ENCODE peak calls at places on chromosomes 6 and 20, in eight cellular contexts. E is CD4-positive, CD25-positive, alpha-beta regulatory T cell; G is T-cell; L is A549; K is K562; C is activated naive CD8-positive, alpha-beta T cell treated with anti-CD3 and anti-CD28 coated beads, Interleukin-2, amount 10 ng/mL, durations not matched to agents 7 days and 5 days; W is stimulated activated naive B cell treated with anti-CD40 and anti-IgM and Interleukin-4, amounts not matched to agents 10 μg/mL and 1 μg/mL and 100 μg/mL, for 72 hours; U is left lung. J is an unnamed sample.
A peak's percentile ranks its signal among the peaks of the same experiment; 100 is the strongest.

GRCh38 chr6:157460182-157460999 is 79.4 kb downstream of the ZDHHC14 start:
- ATAC-seq in E (no peak), G (no peak), L (no peak), K (no peak), C (no peak), W (peak; percentile 18), U (no peak), J (no peak)

GRCh38 chr6:1724124-1724523 is 114.4 kb downstream of the FOXC1 start:
- ATAC-seq in E (no peak), G (no peak), L (no peak), K (no peak), C (no peak), W (no peak), U (peak; percentile 28), J (peak; percentile 58)

GRCh38 chr6:68158256-68158655 is 476.8 kb upstream of the ADGRB3 start:
- ATAC-seq in E (no peak), G (no peak), L (no peak), K (no peak), C (no peak), W (no peak), U (no peak), J (no peak)

GRCh38 chr20:48846516-48847492 is 19.0 kb upstream of the PREX1 start:
- ATAC-seq in E (peak; percentile 56), G (no peak), L (peak; percentile 76), K (peak; percentile 76), C (peak; percentile 54), W (peak; percentile 98), U (peak; percentile 27), J (peak; percentile 55)

GRCh38 chr6:56815436-56815835 is 139.5 kb upstream of the BEND6 start:
- ATAC-seq in E (no peak), G (no peak), L (no peak), K (no peak), C (no peak), W (no peak), U (no peak), J (no peak)

GRCh38 chr6:26286168-26286854 is 78.7 kb upstream of the BTN3A2 start:
- ATAC-seq in E (no peak), G (no peak), L (peak; percentile 49), K (peak; percentile 43), C (no peak), W (peak; percentile 16), U (peak; percentile 64), J (peak; percentile 63)

GRCh38 chr6:32867559-32868256 is 13.7 kb downstream of the PSMB9 start:
- ATAC-seq in E (peak; percentile 15), G (no peak), L (peak; percentile 31), K (peak; percentile 54), C (peak; percentile 25), W (peak; percentile 16), U (no peak), J (no peak)

GRCh38 chr6:151869787-151870186 is 62.3 kb downstream of the ESR1 start:
- ATAC-seq in E (no peak), G (no peak), L (no peak), K (no peak), C (no peak), W (no peak), U (no peak), J (no peak)

GRCh38 chr20:32252189-32252588 is 25.3 kb upstream of the KIF3B start:
- ATAC-seq in E (no peak), G (peak; percentile 53), L (no peak), K (no peak), C (peak; percentile 43), W (peak; percentile 85), U (no peak), J (no peak)

GRCh38 chr6:142444388-142444787 is 142.6 kb downstream of the ADGRG6 start:
- ATAC-seq in E (no peak), G (no peak), L (no peak), K (no peak), C (no peak), W (no peak), U (no peak), J (no peak)

GRCh38 chr20:327041-327945 is 1.9 kb downstream of the SOX12 start:
- ATAC-seq in E (no peak), G (peak; percentile 6), L (peak; percentile 49), K (peak; percentile 63), C (peak; percentile 19), W (no peak), U (peak; percentile 64), J (peak; percentile 24)

GRCh38 chr20:54093423-54094267 is 23.3 kb upstream of the BCAS1 start:
- ATAC-seq in E (no peak), G (no peak), L (no peak), K (no peak), C (no peak), W (no peak), U (no peak), J (no peak)

GRCh38 chr20:37346526-37347346 is 796 bp downstream of the SRC start:
- ATAC-seq in E (no peak), G (no peak), L (no peak), K (no peak), C (no peak), W (no peak), U (no peak), J (peak; percentile 10)

J was measured in esophagus mucosa.